ENCODE peak calls at places on chromosome 11, in seven cellular contexts. One of them, this sample, is unnamed. For H3K9me3, the result is how much of the 10 kb centered on the place peaks cover.

GRCh38 chr11:103338621-103339484 is 229.6 kb downstream of the DYNC2H1 start:
- DNase-seq in lower lobe of right lung: no peak
- DNase-seq in pancreas: no peak
- DNase-seq in breast epithelium: no peak
- DNase-seq in A549: no peak
- DNase-seq in suprapubic skin: no peak
- DNase-seq in stomach: no peak
- DNase-seq in this sample: no peak

GRCh38 chr11:76587810-76588454 is 82.6 kb downstream of the LRRC32 start:
- DNase-seq in A549: no peak
- DNase-seq in stomach: no peak
- DNase-seq in breast epithelium: no peak
- DNase-seq in lower lobe of right lung: no peak
- DNase-seq in pancreas: no peak
- DNase-seq in suprapubic skin: no peak
- DNase-seq in this sample: no peak

GRCh38 chr11:128179049-128179448 is 408.3 kb downstream of the ETS1 start:
- DNase-seq in lower lobe of right lung: no peak
- DNase-seq in stomach: no peak
- DNase-seq in suprapubic skin: no peak
- DNase-seq in breast epithelium: no peak
- DNase-seq in pancreas: no peak
- DNase-seq in A549: no peak
- DNase-seq in this sample: no peak

GRCh38 chr11:132595711-132596111 is 936.6 kb downstream of the OPCML start:
- DNase-seq in suprapubic skin: no peak
- DNase-seq in A549: no peak
- DNase-seq in breast epithelium: no peak
- DNase-seq in lower lobe of right lung: no peak
- DNase-seq in pancreas: no peak
- DNase-seq in stomach: peak
- DNase-seq in this sample: no peak

GRCh38 chr11:102138223-102138622 is 28.0 kb downstream of the YAP1 start:
- DNase-seq in lower lobe of right lung: no peak
- DNase-seq in stomach: no peak
- DNase-seq in breast epithelium: no peak
- DNase-seq in A549: no peak
- DNase-seq in suprapubic skin: no peak
- DNase-seq in pancreas: no peak
- DNase-seq in this sample: no peak

GRCh38 chr11:7457211-7457610 is 28.1 kb upstream of the OLFML1 start:
- DNase-seq in suprapubic skin: no peak
- DNase-seq in pancreas: no peak
- DNase-seq in breast epithelium: no peak
- DNase-seq in A549: no peak
- DNase-seq in lower lobe of right lung: no peak
- DNase-seq in stomach: no peak
- DNase-seq in this sample: no peak

GRCh38 chr11:117781650-117782049 is 15.4 kb downstream of the DSCAML1 start:
- DNase-seq in suprapubic skin: no peak
- DNase-seq in breast epithelium: no peak
- DNase-seq in lower lobe of right lung: peak
- DNase-seq in A549: no peak
- DNase-seq in stomach: no peak
- DNase-seq in pancreas: no peak
- DNase-seq in this sample: no peak

GRCh38 chr11:117822522-117823033 is 2.0 kb downstream of the FXYD2 start:
- DNase-seq in suprapubic skin: no peak
- DNase-seq in stomach: no peak
- DNase-seq in A549: no peak
- DNase-seq in breast epithelium: no peak
- DNase-seq in pancreas: peak
- DNase-seq in lower lobe of right lung: no peak
- DNase-seq in this sample: no peak

GRCh38 chr11:21604564-21604963 is 588.3 kb upstream of the ANO5 start:
- DNase-seq in lower lobe of right lung: no peak
- DNase-seq in pancreas: no peak
- DNase-seq in breast epithelium: no peak
- DNase-seq in stomach: no peak
- DNase-seq in A549: no peak
- DNase-seq in suprapubic skin: no peak
- DNase-seq in this sample: no peak

GRCh38 chr11:129846508-129847335 is 31.1 kb downstream of the TMEM45B start:
- DNase-seq in A549: no peak
- DNase-seq in pancreas: no peak
- DNase-seq in stomach: no peak
- DNase-seq in lower lobe of right lung: no peak
- DNase-seq in suprapubic skin: no peak
- DNase-seq in breast epithelium: no peak
- DNase-seq in this sample: no peak

GRCh38 chr11:12715941-12716340 is 41.7 kb downstream of the TEAD1 start:
- DNase-seq in A549: no peak
- DNase-seq in pancreas: no peak
- DNase-seq in lower lobe of right lung: no peak
- DNase-seq in suprapubic skin: no peak
- DNase-seq in stomach: no peak
- DNase-seq in breast epithelium: no peak
- DNase-seq in this sample: peak

GRCh38 chr11:32088117-32088941 is 2.5 kb upstream of the RCN1 start:
- DNase-seq in suprapubic skin: no peak
- DNase-seq in lower lobe of right lung: no peak
- DNase-seq in pancreas: peak
- DNase-seq in stomach: peak
- DNase-seq in breast epithelium: no peak
- DNase-seq in A549: no peak
- DNase-seq in this sample: peak

GRCh38 chr11:110435780-110436717 is 6.3 kb downstream of the FDX1 start:
- DNase-seq in suprapubic skin: no peak
- DNase-seq in A549: no peak
- DNase-seq in pancreas: no peak
- DNase-seq in lower lobe of right lung: no peak
- DNase-seq in breast epithelium: no peak
- DNase-seq in stomach: no peak
- DNase-seq in this sample: no peak

GRCh38 chr11:67276821-67277230 is 10.6 kb downstream of the GRK2 start:
- DNase-seq in suprapubic skin: no peak
- DNase-seq in stomach: peak
- DNase-seq in lower lobe of right lung: peak
- DNase-seq in breast epithelium: no peak
- DNase-seq in pancreas: no peak
- DNase-seq in A549: no peak
- DNase-seq in this sample: no peak

GRCh38 chr11:76030973-76031590 is 175.2 kb downstream of the WNT11 start:
- DNase-seq in lower lobe of right lung: no peak
- DNase-seq in stomach: no peak
- DNase-seq in breast epithelium: no peak
- DNase-seq in pancreas: no peak
- DNase-seq in A549: no peak
- DNase-seq in suprapubic skin: no peak
- DNase-seq in this sample: no peak

GRCh38 chr11:297666-298405 is 1.5 kb downstream of the IFITM5 start:
- DNase-seq in stomach: no peak
- DNase-seq in A549: no peak
- DNase-seq in breast epithelium: no peak
- DNase-seq in pancreas: peak
- DNase-seq in suprapubic skin: peak
- DNase-seq in lower lobe of right lung: peak
- DNase-seq in this sample: peak

GRCh38 chr11:64081663-64082442 is 46.1 kb downstream of the FLRT1 start:
- DNase-seq in suprapubic skin: no peak
- DNase-seq in lower lobe of right lung: no peak
- DNase-seq in pancreas: peak
- DNase-seq in breast epithelium: no peak
- DNase-seq in A549: no peak
- DNase-seq in stomach: peak
- DNase-seq in this sample: no peak

GRCh38 chr11:73866586-73866996 is 10.1 kb downstream of the COA4 start:
- DNase-seq in stomach: no peak
- DNase-seq in A549: peak
- DNase-seq in suprapubic skin: no peak
- DNase-seq in pancreas: no peak
- DNase-seq in lower lobe of right lung: no peak
- DNase-seq in breast epithelium: no peak
- DNase-seq in this sample: no peak

GRCh38 chr11:55054723-55055122 is 207.2 kb upstream of the TRIM48 start:
- DNase-seq in breast epithelium: no peak
- DNase-seq in A549: no peak
- DNase-seq in pancreas: no peak
- DNase-seq in suprapubic skin: no peak
- DNase-seq in lower lobe of right lung: no peak
- DNase-seq in stomach: no peak
- DNase-seq in this sample: no peak
- H3K9me3 ChIP-seq in breast epithelium: half or more
- H3K9me3 ChIP-seq in A549: under half
- H3K9me3 ChIP-seq in pancreas: under half
- H3K9me3 ChIP-seq in suprapubic skin: half or more
- H3K9me3 ChIP-seq in lower lobe of right lung: half or more
- H3K9me3 ChIP-seq in stomach: half or more
- H3K9me3 ChIP-seq in this sample: under half

GRCh38 chr11:2264366-2265011 is 5.9 kb downstream of the ASCL2 start:
- DNase-seq in stomach: no peak
- DNase-seq in pancreas: no peak
- DNase-seq in A549: no peak
- DNase-seq in lower lobe of right lung: no peak
- DNase-seq in suprapubic skin: no peak
- DNase-seq in breast epithelium: peak
- DNase-seq in this sample: no peak

GRCh38 chr11:2265854-2266585 is 4.4 kb downstream of the ASCL2 start:
- DNase-seq in lower lobe of right lung: no peak
- DNase-seq in suprapubic skin: no peak
- DNase-seq in pancreas: no peak
- DNase-seq in stomach: peak
- DNase-seq in A549: no peak
- DNase-seq in breast epithelium: peak
- DNase-seq in this sample: no peak

GRCh38 chr11:2266586-2267305 is 3.6 kb downstream of the ASCL2 start:
- DNase-seq in breast epithelium: peak
- DNase-seq in A549: no peak
- DNase-seq in pancreas: no peak
- DNase-seq in stomach: no peak
- DNase-seq in lower lobe of right lung: no peak
- DNase-seq in suprapubic skin: no peak
- DNase-seq in this sample: no peak

GRCh38 chr11:2263724-2264360 is 6.5 kb downstream of the ASCL2 start:
- DNase-seq in pancreas: no peak
- DNase-seq in lower lobe of right lung: no peak
- DNase-seq in suprapubic skin: no peak
- DNase-seq in breast epithelium: peak
- DNase-seq in stomach: no peak
- DNase-seq in A549: no peak
- DNase-seq in this sample: no peak

DNA sequence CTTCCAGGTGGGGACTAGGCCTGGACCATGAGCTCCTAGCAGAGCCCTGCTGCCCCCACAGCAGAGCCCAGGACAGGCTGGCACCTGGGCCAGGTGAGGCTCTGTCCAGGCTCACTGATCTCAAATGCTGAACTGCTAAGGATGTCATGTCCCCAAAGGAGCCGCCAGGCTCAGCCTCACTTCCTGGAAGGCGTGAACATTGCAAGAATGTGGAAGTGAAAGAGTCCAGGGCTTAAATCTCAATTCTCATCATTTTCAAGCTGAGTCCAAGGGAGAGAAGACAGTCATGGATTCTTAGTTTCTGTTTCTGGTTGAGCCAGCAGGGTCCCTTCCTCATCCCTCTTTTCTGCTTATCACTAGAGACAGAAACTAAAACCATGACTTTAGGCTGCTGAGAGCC is 5.0 kb downstream of the ASCL2 start:
- DNase-seq in pancreas: no peak
- DNase-seq in lower lobe of right lung: peak
- DNase-seq in A549: no peak
- DNase-seq in stomach: peak
- DNase-seq in breast epithelium: peak
- DNase-seq in suprapubic skin: no peak
- DNase-seq in this sample: no peak
- H3K27ac ChIP-seq in pancreas: no peak
- H3K27ac ChIP-seq in lower lobe of right lung: peak
- H3K27ac ChIP-seq in A549: no peak
- H3K27ac ChIP-seq in stomach: peak
- H3K27ac ChIP-seq in breast epithelium: no peak
- H3K27ac ChIP-seq in suprapubic skin: no peak
- H3K27ac ChIP-seq in this sample: no peak

GRCh38 chr11:2566223-2567025 is 121.6 kb downstream of the KCNQ1 start:
- DNase-seq in A549: no peak
- DNase-seq in breast epithelium: no peak
- DNase-seq in pancreas: no peak
- DNase-seq in stomach: peak
- DNase-seq in lower lobe of right lung: peak
- DNase-seq in suprapubic skin: no peak
- DNase-seq in this sample: peak
- TF ChIP-seq CTCF in A549: no peak
- TF ChIP-seq CTCF in breast epithelium: no peak
- TF ChIP-seq CTCF in pancreas: no peak
- TF ChIP-seq CTCF in stomach: no peak
- TF ChIP-seq CTCF in lower lobe of right lung: no peak
- TF ChIP-seq CTCF in suprapubic skin: no peak
- TF ChIP-seq CTCF in this sample: no peak

DNA sequence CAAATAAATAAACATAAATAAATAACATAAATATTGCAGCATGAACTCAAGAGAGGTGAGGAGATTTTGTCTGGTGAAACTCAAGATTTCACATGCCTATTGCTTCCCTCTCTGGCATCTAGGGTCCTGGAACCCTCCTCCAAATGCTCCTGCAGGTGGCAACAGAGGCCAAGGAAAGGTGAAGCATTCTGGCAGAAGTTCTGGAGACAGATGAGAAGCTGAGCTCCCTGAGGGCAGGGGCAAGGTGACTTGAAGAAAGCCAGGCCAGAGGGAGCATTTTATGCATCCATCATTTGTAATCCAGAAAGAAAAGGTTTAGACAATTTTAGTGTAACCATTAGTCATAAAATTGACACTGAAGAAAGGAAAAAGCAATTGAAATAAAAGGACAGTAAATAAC is 64.9 kb downstream of the ENDOD1 start:
- DNase-seq in lower lobe of right lung: no peak
- DNase-seq in stomach: peak
- DNase-seq in breast epithelium: no peak
- DNase-seq in A549: peak
- DNase-seq in pancreas: no peak
- DNase-seq in suprapubic skin: no peak
- DNase-seq in this sample: no peak
- H3K9me3 ChIP-seq in lower lobe of right lung: under half
- H3K9me3 ChIP-seq in stomach: under half
- H3K9me3 ChIP-seq in breast epithelium: under half
- H3K9me3 ChIP-seq in A549: under half
- H3K9me3 ChIP-seq in pancreas: under half
- H3K9me3 ChIP-seq in suprapubic skin: under half
- H3K9me3 ChIP-seq in this sample: under half

This sample was measured in right lobe of liver.